ENCODE peak calls at places on chromosomes 3 and 15, in six cellular contexts. One of them, this sample, is unnamed.

GRCh38 chr15:68503791-68504720 is 72.1 kb upstream of the ITGA11 start:
- DNase-seq in heart left ventricle: no peak
- DNase-seq in lower lobe of right lung: no peak
- DNase-seq in ovary: no peak
- DNase-seq in left ventricle myocardium inferior: no peak
- DNase-seq in neural progenitor cell: no peak
- DNase-seq in this sample: no peak

GRCh38 chr3:133763797-133764734 is 17.9 kb downstream of the TF start:
- DNase-seq in heart left ventricle: no peak
- DNase-seq in lower lobe of right lung: no peak
- DNase-seq in ovary: no peak
- DNase-seq in left ventricle myocardium inferior: no peak
- DNase-seq in neural progenitor cell: no peak
- DNase-seq in this sample: peak; percentile 57

GRCh38 chr3:32432711-32433530 is 41.3 kb downstream of the CMTM7 start:
- DNase-seq in heart left ventricle: no peak
- DNase-seq in lower lobe of right lung: no peak
- DNase-seq in ovary: no peak
- DNase-seq in left ventricle myocardium inferior: no peak
- DNase-seq in neural progenitor cell: no peak
- DNase-seq in this sample: no peak

GRCh38 chr3:17235311-17235710 is 350.6 kb downstream of the PLCL2 start:
- DNase-seq in heart left ventricle: no peak
- DNase-seq in lower lobe of right lung: no peak
- DNase-seq in ovary: no peak
- DNase-seq in left ventricle myocardium inferior: no peak
- DNase-seq in neural progenitor cell: no peak
- DNase-seq in this sample: no peak

GRCh38 chr15:77474310-77474986 is 53.8 kb downstream of the HMG20A start:
- DNase-seq in heart left ventricle: no peak
- DNase-seq in lower lobe of right lung: no peak
- DNase-seq in ovary: no peak
- DNase-seq in left ventricle myocardium inferior: no peak
- DNase-seq in neural progenitor cell: no peak
- DNase-seq in this sample: no peak

GRCh38 chr3:55169608-55170010 is 241.8 kb upstream of the LRTM1 start:
- DNase-seq in heart left ventricle: no peak
- DNase-seq in lower lobe of right lung: no peak
- DNase-seq in ovary: no peak
- DNase-seq in left ventricle myocardium inferior: no peak
- DNase-seq in neural progenitor cell: no peak
- DNase-seq in this sample: no peak

GRCh38 chr3:135905058-135905724 is 60.3 kb upstream of the PPP2R3A start:
- DNase-seq in heart left ventricle: no peak
- DNase-seq in lower lobe of right lung: no peak
- DNase-seq in ovary: no peak
- DNase-seq in left ventricle myocardium inferior: no peak
- DNase-seq in neural progenitor cell: peak; percentile 28
- DNase-seq in this sample: no peak

GRCh38 chr15:78996876-78997275 is 52.0 kb upstream of the CTSH start:
- DNase-seq in heart left ventricle: no peak
- DNase-seq in lower lobe of right lung: no peak
- DNase-seq in ovary: no peak
- DNase-seq in left ventricle myocardium inferior: no peak
- DNase-seq in neural progenitor cell: no peak
- DNase-seq in this sample: no peak

GRCh38 chr3:175266993-175267960 is 408.1 kb downstream of the NAALADL2 start:
- DNase-seq in heart left ventricle: no peak
- DNase-seq in lower lobe of right lung: no peak
- DNase-seq in ovary: no peak
- DNase-seq in left ventricle myocardium inferior: no peak
- DNase-seq in neural progenitor cell: no peak
- DNase-seq in this sample: no peak

GRCh38 chr3:12345141-12345561 is 56.3 kb downstream of the PPARG start:
- DNase-seq in heart left ventricle: no peak
- DNase-seq in lower lobe of right lung: no peak
- DNase-seq in ovary: no peak
- DNase-seq in left ventricle myocardium inferior: no peak
- DNase-seq in neural progenitor cell: no peak
- DNase-seq in this sample: no peak

GRCh38 chr15:68983821-68984517 is 30.5 kb upstream of the NOX5 start:
- DNase-seq in heart left ventricle: no peak
- DNase-seq in lower lobe of right lung: no peak
- DNase-seq in ovary: no peak
- DNase-seq in left ventricle myocardium inferior: no peak
- DNase-seq in neural progenitor cell: no peak
- DNase-seq in this sample: no peak

GRCh38 chr3:159260049-159260662 is 458.3 kb downstream of the MFSD1 start:
- DNase-seq in heart left ventricle: no peak
- DNase-seq in lower lobe of right lung: no peak
- DNase-seq in ovary: no peak
- DNase-seq in left ventricle myocardium inferior: no peak
- DNase-seq in neural progenitor cell: peak; percentile 77
- DNase-seq in this sample: no peak

GRCh38 chr3:76841750-76842149 is 198.1 kb upstream of the ROBO2 start:
- DNase-seq in heart left ventricle: no peak
- DNase-seq in lower lobe of right lung: no peak
- DNase-seq in ovary: no peak
- DNase-seq in left ventricle myocardium inferior: no peak
- DNase-seq in neural progenitor cell: no peak
- DNase-seq in this sample: no peak

GRCh38 chr3:44832032-44832431 is 29.7 kb upstream of the TMEM42 start:
- DNase-seq in heart left ventricle: no peak
- DNase-seq in lower lobe of right lung: no peak
- DNase-seq in ovary: no peak
- DNase-seq in left ventricle myocardium inferior: no peak
- DNase-seq in neural progenitor cell: no peak
- DNase-seq in this sample: no peak

GRCh38 chr3:172877011-172877410 is 126.5 kb downstream of the ECT2 start:
- DNase-seq in heart left ventricle: no peak
- DNase-seq in lower lobe of right lung: no peak
- DNase-seq in ovary: no peak
- DNase-seq in left ventricle myocardium inferior: no peak
- DNase-seq in neural progenitor cell: no peak
- DNase-seq in this sample: no peak

GRCh38 chr3:170467560-170467959 is 48.9 kb downstream of the CLDN11 start:
- DNase-seq in heart left ventricle: no peak
- DNase-seq in lower lobe of right lung: no peak
- DNase-seq in ovary: no peak
- DNase-seq in left ventricle myocardium inferior: no peak
- DNase-seq in neural progenitor cell: no peak
- DNase-seq in this sample: no peak

DNA sequence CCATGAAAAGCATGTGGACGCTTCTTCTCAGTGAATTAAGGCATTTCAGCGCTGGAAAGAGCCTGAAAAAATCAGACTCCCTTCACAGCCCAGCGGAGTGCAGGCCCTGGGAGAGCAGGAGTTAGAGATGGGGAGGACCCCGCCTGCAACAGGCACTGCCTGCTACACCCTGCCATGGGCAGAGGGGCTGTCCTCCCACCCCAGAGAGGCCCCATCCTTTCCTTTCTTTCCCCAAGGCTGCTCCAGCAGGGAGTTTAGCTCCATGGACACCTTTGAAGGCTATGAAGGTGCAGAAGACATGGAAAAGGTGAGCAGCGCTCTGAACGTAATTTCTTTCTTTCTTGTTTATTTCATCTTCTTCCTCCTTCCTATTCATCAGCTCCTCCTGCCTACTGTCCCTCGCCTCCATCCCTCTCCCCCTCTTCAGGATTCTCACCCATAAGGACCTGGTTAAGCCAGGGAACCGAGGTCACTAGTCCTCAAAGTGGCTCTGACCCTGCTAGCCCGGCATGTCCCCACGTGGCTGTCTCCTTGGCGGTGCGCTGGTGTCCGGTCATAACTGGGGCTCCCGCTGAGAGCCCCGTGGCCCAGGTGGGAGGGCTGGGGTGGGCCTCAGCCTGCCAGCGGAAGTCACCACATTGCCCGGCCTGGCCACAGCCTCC is 16.1 kb upstream of the ADIPOQ start:
- DNase-seq in heart left ventricle: no peak
- DNase-seq in lower lobe of right lung: no peak
- DNase-seq in ovary: no peak
- DNase-seq in left ventricle myocardium inferior: no peak
- DNase-seq in neural progenitor cell: peak; percentile 17
- DNase-seq in this sample: no peak
- H3K4me3 ChIP-seq in heart left ventricle: peak overlapping the region; percentile 75
- H3K4me3 ChIP-seq in lower lobe of right lung: peak overlapping the region; percentile 73
- H3K4me3 ChIP-seq in ovary: peak overlapping the region; percentile 58
- H3K4me3 ChIP-seq in left ventricle myocardium inferior: peak overlapping the region; percentile 87
- H3K4me3 ChIP-seq in neural progenitor cell: peak overlapping the region; percentile 73
- H3K4me3 ChIP-seq in this sample: peak overlapping the region; percentile 62

GRCh38 chr15:91429973-91430372 is 329.9 kb downstream of the SV2B start:
- DNase-seq in heart left ventricle: no peak
- DNase-seq in lower lobe of right lung: no peak
- DNase-seq in ovary: no peak
- DNase-seq in left ventricle myocardium inferior: no peak
- DNase-seq in neural progenitor cell: no peak
- DNase-seq in this sample: no peak

GRCh38 chr15:91431041-91431715 is 331.1 kb downstream of the SV2B start:
- DNase-seq in heart left ventricle: no peak
- DNase-seq in lower lobe of right lung: no peak
- DNase-seq in ovary: no peak
- DNase-seq in left ventricle myocardium inferior: no peak
- DNase-seq in neural progenitor cell: no peak
- DNase-seq in this sample: no peak

GRCh38 chr15:91424001-91424400 is 323.9 kb downstream of the SV2B start:
- DNase-seq in heart left ventricle: no peak
- DNase-seq in lower lobe of right lung: no peak
- DNase-seq in ovary: no peak
- DNase-seq in left ventricle myocardium inferior: no peak
- DNase-seq in neural progenitor cell: no peak
- DNase-seq in this sample: no peak

GRCh38 chr15:91422704-91423254 is 322.7 kb downstream of the SV2B start:
- DNase-seq in heart left ventricle: no peak
- DNase-seq in lower lobe of right lung: no peak
- DNase-seq in ovary: no peak
- DNase-seq in left ventricle myocardium inferior: no peak
- DNase-seq in neural progenitor cell: no peak
- DNase-seq in this sample: no peak

DNA sequence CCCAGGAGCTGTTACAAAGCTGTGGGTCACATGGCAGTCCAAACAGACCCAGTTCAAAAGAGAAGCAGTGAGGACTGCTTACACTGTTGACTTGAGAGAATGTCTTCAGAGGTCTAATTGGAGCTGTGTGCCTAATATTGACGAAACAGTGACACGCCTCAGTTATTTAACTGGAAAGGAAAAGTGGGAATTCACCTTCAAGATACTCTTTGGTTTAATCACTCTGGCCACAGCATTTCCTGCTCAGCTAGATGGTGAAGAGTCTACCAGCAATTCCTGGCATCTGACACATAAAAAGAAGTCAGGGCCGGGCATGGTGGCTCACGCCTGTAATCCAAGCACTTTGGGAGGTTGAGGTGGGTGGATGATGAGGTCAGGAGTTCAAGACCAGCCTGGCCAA is 326.4 kb downstream of the SV2B start:
- DNase-seq in heart left ventricle: no peak
- DNase-seq in lower lobe of right lung: no peak
- DNase-seq in ovary: no peak
- DNase-seq in left ventricle myocardium inferior: no peak
- DNase-seq in neural progenitor cell: no peak
- DNase-seq in this sample: no peak
- H3K4me1 ChIP-seq in heart left ventricle: no peaks in the 10 kb centered on the region
- H3K4me1 ChIP-seq in lower lobe of right lung: no peaks in the 10 kb centered on the region
- H3K4me1 ChIP-seq in ovary: no peaks in the 10 kb centered on the region
- H3K4me1 ChIP-seq in left ventricle myocardium inferior: no peaks in the 10 kb centered on the region
- H3K4me1 ChIP-seq in neural progenitor cell: peaks cover 4% of the 10 kb centered on the region
- H3K4me1 ChIP-seq in this sample: no peaks in the 10 kb centered on the region

GRCh38 chr3:128066111-128066510 is 13.9 kb downstream of the SEC61A1 start:
- DNase-seq in heart left ventricle: no peak
- DNase-seq in lower lobe of right lung: no peak
- DNase-seq in ovary: no peak
- DNase-seq in left ventricle myocardium inferior: no peak
- DNase-seq in neural progenitor cell: no peak
- DNase-seq in this sample: no peak

GRCh38 chr3:128067481-128067880 is 15.2 kb downstream of the SEC61A1 start:
- DNase-seq in heart left ventricle: no peak
- DNase-seq in lower lobe of right lung: no peak
- DNase-seq in ovary: no peak
- DNase-seq in left ventricle myocardium inferior: no peak
- DNase-seq in neural progenitor cell: no peak
- DNase-seq in this sample: no peak

GRCh38 chr3:128070898-128071591 is 18.8 kb downstream of the SEC61A1 start:
- DNase-seq in heart left ventricle: no peak
- DNase-seq in lower lobe of right lung: no peak
- DNase-seq in ovary: no peak
- DNase-seq in left ventricle myocardium inferior: no peak
- DNase-seq in neural progenitor cell: no peak
- DNase-seq in this sample: no peak

GRCh38 chr3:128069271-128069670 is 17.0 kb downstream of the SEC61A1 start:
- DNase-seq in heart left ventricle: no peak
- DNase-seq in lower lobe of right lung: no peak
- DNase-seq in ovary: no peak
- DNase-seq in left ventricle myocardium inferior: no peak
- DNase-seq in neural progenitor cell: no peak
- DNase-seq in this sample: peak; percentile 35

GRCh38 chr3:128068156-128068620 is 16.0 kb downstream of the SEC61A1 start:
- DNase-seq in heart left ventricle: no peak
- DNase-seq in lower lobe of right lung: no peak
- DNase-seq in ovary: no peak
- DNase-seq in left ventricle myocardium inferior: no peak
- DNase-seq in neural progenitor cell: peak; percentile 74
- DNase-seq in this sample: no peak
- H3K36me3 ChIP-seq in heart left ventricle: peaks cover 95% of the 10 kb centered on the region
- H3K36me3 ChIP-seq in lower lobe of right lung: peaks cover 100% of the 10 kb centered on the region
- H3K36me3 ChIP-seq in ovary: no peaks in the 10 kb centered on the region
- H3K36me3 ChIP-seq in left ventricle myocardium inferior: peaks cover 97% of the 10 kb centered on the region
- H3K36me3 ChIP-seq in neural progenitor cell: peaks cover 6% of the 10 kb centered on the region
- H3K36me3 ChIP-seq in this sample: peaks cover 4% of the 10 kb centered on the region

GRCh38 chr15:81498314-81498713 is 124.3 kb upstream of the TMC3 start:
- DNase-seq in heart left ventricle: no peak
- DNase-seq in lower lobe of right lung: no peak
- DNase-seq in ovary: no peak
- DNase-seq in left ventricle myocardium inferior: no peak
- DNase-seq in neural progenitor cell: no peak
- DNase-seq in this sample: no peak

GRCh38 chr15:81497226-81497625 is 123.2 kb upstream of the TMC3 start:
- DNase-seq in heart left ventricle: no peak
- DNase-seq in lower lobe of right lung: no peak
- DNase-seq in ovary: no peak
- DNase-seq in left ventricle myocardium inferior: no peak
- DNase-seq in neural progenitor cell: no peak
- DNase-seq in this sample: no peak

GRCh38 chr15:81492303-81492702 is 118.3 kb upstream of the TMC3 start:
- DNase-seq in heart left ventricle: no peak
- DNase-seq in lower lobe of right lung: no peak
- DNase-seq in ovary: no peak
- DNase-seq in left ventricle myocardium inferior: peak; percentile 20
- DNase-seq in neural progenitor cell: no peak
- DNase-seq in this sample: no peak

GRCh38 chr15:81491414-81492101 is 117.5 kb upstream of the TMC3 start:
- DNase-seq in heart left ventricle: no peak
- DNase-seq in lower lobe of right lung: no peak
- DNase-seq in ovary: no peak
- DNase-seq in left ventricle myocardium inferior: no peak
- DNase-seq in neural progenitor cell: no peak
- DNase-seq in this sample: no peak

DNA sequence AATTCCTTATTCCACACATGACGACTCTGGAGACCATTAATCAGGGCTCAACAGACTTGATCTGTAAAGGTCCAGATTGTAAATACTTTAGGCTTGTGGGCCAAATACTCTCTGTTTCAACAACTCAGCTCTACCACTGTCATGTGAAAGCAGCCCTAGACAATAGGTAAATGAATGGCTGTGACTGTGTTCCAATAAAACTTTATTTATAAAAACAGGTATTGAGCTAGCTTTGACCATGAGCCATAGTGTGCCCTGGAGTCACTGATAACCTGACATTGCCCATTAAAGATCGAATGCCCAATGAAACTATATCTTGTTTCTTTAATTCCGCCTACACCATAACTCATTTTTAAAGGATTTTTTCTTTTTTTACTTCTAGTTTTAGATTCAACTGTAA is 119.2 kb upstream of the TMC3 start:
- DNase-seq in heart left ventricle: no peak
- DNase-seq in lower lobe of right lung: no peak
- DNase-seq in ovary: no peak
- DNase-seq in left ventricle myocardium inferior: no peak
- DNase-seq in neural progenitor cell: no peak
- DNase-seq in this sample: no peak
- H3K4me3 ChIP-seq in heart left ventricle: no peak overlapping the region
- H3K4me3 ChIP-seq in lower lobe of right lung: no peak overlapping the region
- H3K4me3 ChIP-seq in ovary: no peak overlapping the region
- H3K4me3 ChIP-seq in left ventricle myocardium inferior: no peak overlapping the region
- H3K4me3 ChIP-seq in neural progenitor cell: no peak overlapping the region
- H3K4me3 ChIP-seq in this sample: no peak overlapping the region